ENCODE peak calls at places on chromosomes 7 and 10, in eight cellular contexts. W, C, X, M, I, T, F and E are unnamed samples.

GRCh38 chr7:149729983-149730801 is 43.2 kb downstream of the ZNF467 start:
- DNase-seq in X (peak; percentile 75), I (no peak), C (no peak), T (no peak), W (no peak), M (no peak), F (no peak), E (no peak)

GRCh38 chr10:127759276-127759675 is 22.3 kb downstream of the FOXI2 start:
- DNase-seq in W (no peak), C (no peak), T (no peak), F (no peak), M (no peak), X (no peak), I (no peak), E (no peak)

GRCh38 chr7:157460721-157461120 is 123.9 kb downstream of the DNAJB6 start:
- DNase-seq in W (no peak), X (no peak), T (no peak), I (no peak), C (no peak), M (no peak), F (no peak), E (no peak)

GRCh38 chr7:155984609-155985405 is 172.5 kb upstream of the SHH start:
- DNase-seq in W (no peak), C (no peak), F (no peak), M (no peak), X (no peak), I (no peak), T (no peak), E (no peak)

GRCh38 chr7:141838581-141838980 is 2.7 kb downstream of the PRSS37 start:
- DNase-seq in X (no peak), I (no peak), C (no peak), W (no peak), T (no peak), F (no peak), M (no peak), E (no peak)

GRCh38 chr10:43307306-43307705 is 40.4 kb upstream of the RASGEF1A start:
- DNase-seq in T (no peak), M (no peak), X (no peak), I (no peak), C (no peak), W (no peak), F (no peak), E (no peak)

GRCh38 chr7:6028563-6028962 is 2.6 kb upstream of the ANKRD61 start:
- DNase-seq in W (no peak), M (no peak), C (no peak), T (no peak), F (no peak), X (no peak), I (no peak), E (no peak)

GRCh38 chr7:124635416-124635815 is 130.2 kb downstream of the GPR37 start:
- DNase-seq in X (no peak), C (no peak), I (no peak), W (no peak), T (no peak), M (no peak), F (no peak), E (no peak)

GRCh38 chr7:128947854-128948253 is 10.1 kb downstream of the IRF5 start:
- DNase-seq in W (no peak), X (no peak), C (no peak), T (no peak), I (no peak), F (no peak), M (no peak), E (peak; percentile 28)

GRCh38 chr10:114876169-114876568 is 54.6 kb downstream of the FHIP2A start:
- DNase-seq in M (no peak), I (no peak), T (no peak), X (no peak), C (no peak), F (no peak), W (no peak), E (no peak)

GRCh38 chr7:81845628-81846259 is 75.9 kb upstream of the HGF start:
- DNase-seq in I (no peak), F (peak; percentile 75), X (no peak), T (no peak), C (no peak), W (no peak), M (no peak), E (no peak)
- H3K4me3 ChIP-seq in I (no peak overlapping the region), F (no peak overlapping the region), X (peak overlapping the region; percentile 7), T (no peak overlapping the region), C (no peak overlapping the region), W (no peak overlapping the region), M (no peak overlapping the region), E (no peak overlapping the region)

GRCh38 chr10:123890246-123890645 is 1.4 kb downstream of the CPXM2 start:
- DNase-seq in W (no peak), X (no peak), T (no peak), I (no peak), M (no peak), F (no peak), C (no peak), E (no peak)
- H3K4me3 ChIP-seq in W (peak overlapping the region; percentile 55), X (no peak overlapping the region), T (no peak overlapping the region), I (no peak overlapping the region), M (no peak overlapping the region), F (no peak overlapping the region), C (no peak overlapping the region), E (no peak overlapping the region)

DNA sequence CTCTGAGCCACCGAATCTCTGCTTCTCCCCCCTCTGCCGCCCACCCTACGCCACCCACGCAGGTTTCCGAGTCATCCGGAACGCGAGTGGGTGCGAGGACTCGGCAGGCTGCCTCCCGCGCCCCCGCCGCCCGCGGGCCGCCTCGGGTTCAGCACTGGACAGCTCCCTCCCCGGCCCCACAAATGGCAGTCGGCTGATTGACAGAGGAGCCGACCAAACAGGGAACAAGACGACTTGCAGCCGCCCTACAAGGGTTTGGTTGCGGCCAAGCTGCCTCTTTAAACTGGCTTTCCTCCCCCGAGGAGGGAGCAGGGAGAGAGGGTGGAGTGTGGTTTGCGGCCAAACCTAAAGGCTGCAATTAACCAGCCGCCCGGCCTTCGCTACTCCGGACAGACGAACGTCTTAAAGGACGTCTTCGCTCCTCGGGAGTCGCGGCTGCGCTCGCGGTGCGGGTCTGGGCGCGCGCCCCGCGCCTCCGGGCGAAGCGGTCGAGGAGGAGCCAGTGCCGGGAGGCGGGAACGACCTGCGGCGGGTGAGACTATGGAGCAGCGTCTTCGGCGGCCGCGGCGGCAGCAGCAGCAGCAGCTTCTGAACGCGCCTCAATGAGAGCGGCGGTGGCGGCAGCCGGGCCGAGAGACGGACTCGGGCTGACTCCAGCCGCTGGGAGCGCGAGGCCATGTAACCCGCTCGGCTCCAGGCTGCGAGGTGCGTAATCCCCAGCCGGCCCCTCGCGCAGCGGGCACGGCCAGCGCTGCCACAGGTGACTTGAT is at the start of gene GPR158:
- DNase-seq in I (no peak), T (peak; percentile 95), C (peak; percentile 70), X (peak; percentile 81), M (peak; percentile 46), F (peak; percentile 99), W (peak; percentile 79), E (peak; percentile 94)
- H3K4me3 ChIP-seq in I (peak within 1 kb of the TSS; percentile 14), T (peak within 1 kb of the TSS; percentile 47), C (peak within 1 kb of the TSS; percentile 33), X (peak within 1 kb of the TSS; percentile 71), M (no peak within 1 kb of the TSS), F (peak within 1 kb of the TSS; percentile 48), W (peak within 1 kb of the TSS; percentile 64), E (peak within 1 kb of the TSS; percentile 50)

GRCh38 chr7:147279516-147279915 is 1162.9 kb downstream of the CNTNAP2 start:
- DNase-seq in M (no peak), I (no peak), T (no peak), X (no peak), W (no peak), F (no peak), C (no peak), E (no peak)
- H3K4me3 ChIP-seq in M (no peak overlapping the region), I (no peak overlapping the region), T (no peak overlapping the region), X (no peak overlapping the region), W (no peak overlapping the region), F (no peak overlapping the region), C (no peak overlapping the region), E (no peak overlapping the region)

GRCh38 chr7:44750424-44750823 is 1.8 kb downstream of the ZMIZ2 start:
- DNase-seq in T (no peak), X (no peak), F (no peak), I (no peak), M (no peak), C (no peak), W (no peak), E (no peak)
- H3K4me3 ChIP-seq in T (no peak overlapping the region), X (no peak overlapping the region), F (no peak overlapping the region), I (no peak overlapping the region), M (peak overlapping the region; percentile 64), C (no peak overlapping the region), W (no peak overlapping the region), E (no peak overlapping the region)

GRCh38 chr7:43625977-43626376 is 43.1 kb downstream of the STK17A start:
- DNase-seq in F (no peak), I (no peak), W (no peak), T (no peak), C (no peak), M (no peak), X (no peak), E (no peak)

GRCh38 chr7:43621729-43622448 is 39.0 kb downstream of the STK17A start:
- DNase-seq in X (no peak), T (no peak), W (no peak), C (no peak), M (no peak), F (no peak), I (no peak), E (no peak)

GRCh38 chr7:43628431-43628830 is 45.5 kb downstream of the STK17A start:
- DNase-seq in C (no peak), W (no peak), X (no peak), F (no peak), T (no peak), M (no peak), I (no peak), E (no peak)

GRCh38 chr7:43626695-43627094 is 43.8 kb downstream of the STK17A start:
- DNase-seq in I (no peak), T (no peak), M (no peak), X (no peak), C (no peak), W (no peak), F (no peak), E (no peak)

GRCh38 chr7:43625453-43625852 is 42.5 kb downstream of the STK17A start:
- DNase-seq in I (peak; percentile 77), C (no peak), F (no peak), W (no peak), T (no peak), X (no peak), M (peak; percentile 70), E (no peak)
- H3K4me3 ChIP-seq in I (no peak overlapping the region), C (no peak overlapping the region), F (no peak overlapping the region), W (no peak overlapping the region), T (no peak overlapping the region), X (no peak overlapping the region), M (no peak overlapping the region), E (no peak overlapping the region)

DNA sequence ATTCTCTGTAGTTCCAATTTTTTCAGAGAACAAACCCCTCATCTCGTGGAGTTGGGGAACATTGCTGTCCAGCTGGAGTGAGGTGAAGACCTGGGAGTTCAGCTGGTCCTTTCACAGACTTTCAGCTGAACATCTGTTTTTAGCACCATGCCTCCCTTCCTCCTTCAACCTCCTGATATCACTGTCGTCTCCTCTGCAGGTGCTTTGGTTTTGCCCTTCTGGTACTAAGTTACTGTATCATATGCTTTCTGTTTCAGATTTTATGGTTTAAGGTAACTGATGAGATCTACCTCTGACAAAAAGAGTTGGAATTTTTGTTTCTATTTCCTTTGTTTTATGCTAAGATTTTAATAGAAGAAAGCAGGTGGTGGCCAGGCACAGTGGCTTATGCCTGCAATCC is 102.9 kb downstream of the ZNF438 start:
- DNase-seq in W (no peak), X (no peak), M (peak; percentile 16), I (no peak), F (no peak), T (no peak), C (no peak), E (no peak)
- H3K4me3 ChIP-seq in W (no peak overlapping the region), X (no peak overlapping the region), M (peak overlapping the region; percentile 16), I (no peak overlapping the region), F (no peak overlapping the region), T (no peak overlapping the region), C (no peak overlapping the region), E (no peak overlapping the region)